ENCODE peak calls at places on chromosomes 11 and 22, in six cellular contexts. R is CD8-positive, alpha-beta T cell; V is suprapubic skin; F is fibroblast of lung; X is A673; B is mesendoderm. P is an unnamed sample.

GRCh38 chr22:27790396-27791216 is 10.9 kb downstream of the MN1 start:
- DNase-seq in V (no peak), F (no peak), R (no peak), B (no peak), X (no peak), P (no peak)

GRCh38 chr11:72006309-72007088 is 7.8 kb downstream of the IL18BP start:
- DNase-seq in B (no peak), R (no peak), V (no peak), X (no peak), F (no peak), P (no peak)

GRCh38 chr11:65107751-65108468 is 3.8 kb upstream of the TM7SF2 start:
- DNase-seq in V (no peak), B (no peak), R (no peak), F (no peak), X (no peak), P (no peak)

GRCh38 chr11:2736577-2737225 is 36.9 kb upstream of the KCNQ1OT1 start:
- DNase-seq in X (no peak), B (no peak), R (no peak), F (no peak), V (no peak), P (no peak)

GRCh38 chr11:45929486-45930030 is 7.1 kb downstream of the LARGE2 start:
- DNase-seq in R (no peak), X (no peak), V (no peak), F (no peak), B (no peak), P (no peak)

GRCh38 chr11:124315052-124315451 is 1.3 kb upstream of the OR8D1 start:
- DNase-seq in R (no peak), X (peak; percentile 37), V (no peak), F (peak; percentile 53), B (no peak), P (no peak)

GRCh38 chr11:13429836-13430235 is 33.2 kb downstream of the BTBD10 start:
- DNase-seq in X (no peak), F (no peak), B (no peak), R (no peak), V (no peak), P (no peak)

GRCh38 chr22:20987375-20987774 is 5.3 kb downstream of the LZTR1 start:
- DNase-seq in B (no peak), X (no peak), V (no peak), F (no peak), R (peak; percentile 9), P (no peak)

GRCh38 chr11:77136074-77136473 is 8.0 kb downstream of the MYO7A start:
- DNase-seq in V (no peak), X (no peak), B (no peak), F (peak; percentile 44), R (no peak), P (no peak)

GRCh38 chr22:23537421-23537820 is 42.7 kb downstream of the IGLL1 start:
- DNase-seq in V (peak; percentile 41), R (no peak), B (no peak), F (no peak), X (no peak), P (no peak)

GRCh38 chr11:109939176-109939810 is 153.9 kb upstream of the ZC3H12C start:
- DNase-seq in R (no peak), X (peak; percentile 91), B (peak; percentile 85), V (no peak), F (peak; percentile 85), P (no peak)

GRCh38 chr11:47442514-47442913 is 6.4 kb downstream of the RAPSN start:
- DNase-seq in V (no peak), R (no peak), X (no peak), B (no peak), F (no peak), P (no peak)

GRCh38 chr11:90846628-90847027 is 623.8 kb upstream of the CHORDC1 start:
- DNase-seq in F (no peak), V (no peak), B (no peak), R (no peak), X (no peak), P (no peak)

GRCh38 chr11:26580929-26581328 is 8.9 kb upstream of the MUC15 start:
- DNase-seq in F (peak; percentile 59), B (no peak), V (no peak), R (no peak), X (no peak), P (no peak)

GRCh38 chr11:117881217-117881616 is 4.8 kb upstream of the FXYD6 start:
- DNase-seq in B (no peak), X (no peak), F (no peak), V (no peak), R (no peak), P (no peak)

GRCh38 chr22:36160499-36160942 is at the start of gene APOL3:
- DNase-seq in X (no peak), B (no peak), V (peak; percentile 91), R (peak; percentile 60), F (peak; percentile 80), P (peak; percentile 59)

GRCh38 chr11:128411149-128411548 is 176.2 kb downstream of the ETS1 start:
- DNase-seq in R (no peak), F (no peak), X (no peak), V (no peak), B (no peak), P (no peak)

GRCh38 chr11:18700375-18700774 is 1.8 kb downstream of the TMEM86A start:
- DNase-seq in B (no peak), X (no peak), F (no peak), V (no peak), R (no peak), P (no peak)

GRCh38 chr22:39580795-39581194 is 10.2 kb downstream of the CACNA1I start:
- DNase-seq in V (no peak), R (no peak), F (no peak), X (no peak), B (no peak), P (no peak)

GRCh38 chr11:64923944-64924909 is at the start of gene PPP2R5B:
- DNase-seq in V (peak; percentile 96), F (peak; percentile 94), X (peak; percentile 96), B (peak; percentile 96), R (peak; percentile 92), P (peak; percentile 87)

GRCh38 chr11:57604289-57605010 is 7.0 kb downstream of the SERPING1 start:
- DNase-seq in R (no peak), X (peak; percentile 41), F (peak; percentile 18), V (no peak), B (peak; percentile 15), P (no peak)

GRCh38 chr11:62926669-62927455 is 5.7 kb upstream of the CHRM1 start:
- DNase-seq in B (no peak), R (no peak), V (no peak), X (no peak), F (no peak), P (no peak)

GRCh38 chr11:9075441-9076000 is 15.9 kb downstream of the SCUBE2 start:
- DNase-seq in V (no peak), B (no peak), F (no peak), R (no peak), X (no peak), P (no peak)

GRCh38 chr22:36365020-36365411 is 22.8 kb downstream of the MYH9 start:
- DNase-seq in V (no peak), B (peak; percentile 88), F (peak; percentile 98), R (peak; percentile 97), X (peak; percentile 80), P (peak; percentile 92)

GRCh38 chr11:128503231-128503991 is 83.9 kb downstream of the ETS1 start:
- DNase-seq in F (peak; percentile 87), X (peak; percentile 32), R (peak; percentile 74), V (no peak), B (peak; percentile 66), P (peak; percentile 59)

GRCh38 chr22:40578171-40578570 is 58.3 kb downstream of the MRTFA start:
- DNase-seq in R (no peak), F (no peak), X (no peak), B (no peak), V (no peak), P (no peak)

GRCh38 chr11:122305426-122305825 is 189.4 kb upstream of the BLID start:
- DNase-seq in V (no peak), B (no peak), X (no peak), F (no peak), R (no peak), P (no peak)

GRCh38 chr22:28799125-28799833 is 1.1 kb downstream of the XBP1 start:
- DNase-seq in X (peak; percentile 69), F (peak; percentile 95), R (no peak), B (peak; percentile 74), V (peak; percentile 87), P (no peak)

GRCh38 chr11:43555811-43556210 is 124.7 kb upstream of the HSD17B12 start:
- DNase-seq in B (no peak), V (no peak), X (peak; percentile 50), R (no peak), F (peak; percentile 58), P (no peak)

GRCh38 chr11:33703234-33703633 is 2.6 kb upstream of the C11orf91 start:
- DNase-seq in X (no peak), F (no peak), B (no peak), V (no peak), R (no peak), P (no peak)

GRCh38 chr11:93208663-93209270 is 11.0 kb upstream of the SLC36A4 start:
- DNase-seq in R (no peak), F (no peak), B (no peak), V (no peak), X (no peak), P (no peak)

GRCh38 chr11:93213622-93214021 is 15.8 kb upstream of the SLC36A4 start:
- DNase-seq in R (no peak), V (no peak), F (no peak), X (no peak), B (no peak), P (no peak)

GRCh38 chr11:93216511-93217121 is 18.8 kb upstream of the SLC36A4 start:
- DNase-seq in F (no peak), X (no peak), R (no peak), B (no peak), V (no peak), P (no peak)

GRCh38 chr11:93209476-93209875 is 11.7 kb upstream of the SLC36A4 start:
- DNase-seq in V (no peak), R (no peak), X (no peak), B (no peak), F (no peak), P (no peak)

GRCh38 chr11:93212094-93212493 is 14.3 kb upstream of the SLC36A4 start:
- DNase-seq in F (no peak), R (no peak), X (no peak), B (no peak), V (no peak), P (no peak)
- H3K27ac ChIP-seq in F (no peak overlapping the region), R (no peak overlapping the region), X (no peak overlapping the region), B (no peak overlapping the region), V (no peak overlapping the region), P (no peak overlapping the region)

GRCh38 chr11:130181295-130182272 is 22.0 kb downstream of the ST14 start:
- DNase-seq in X (no peak), V (no peak), F (peak; percentile 74), R (no peak), B (no peak), P (no peak)
- H3K4me3 ChIP-seq in X (no peak overlapping the region), V (peak overlapping the region; percentile 3), F (no peak overlapping the region), R (no peak overlapping the region), B (no peak overlapping the region), P (no peak overlapping the region)

GRCh38 chr11:67378544-67378943 is 5.1 kb upstream of the CLCF1 start:
- DNase-seq in R (no peak), F (no peak), X (no peak), B (no peak), V (no peak), P (no peak)
- H3K4me1 ChIP-seq in R (peaks cover 24% of the 10 kb centered on the region), F (peaks cover 20% of the 10 kb centered on the region), X (peaks cover 18% of the 10 kb centered on the region), B (peaks cover 14% of the 10 kb centered on the region), V (peaks cover 56% of the 10 kb centered on the region), P (peaks cover 27% of the 10 kb centered on the region)

GRCh38 chr11:60874421-60875365 is 7.4 kb downstream of the ZP1 start:
- DNase-seq in V (peak; percentile 60), X (no peak), R (no peak), B (no peak), F (no peak), P (no peak)
- H3K27ac ChIP-seq in V (no peak overlapping the region), X (no peak overlapping the region), R (no peak overlapping the region), B (no peak overlapping the region), F (no peak overlapping the region), P (no peak overlapping the region)

GRCh38 chr11:20156876-20157613 is 3.2 kb downstream of the DBX1 start:
- DNase-seq in B (peak; percentile 24), V (no peak), F (no peak), R (peak; percentile 54), X (no peak), P (peak; percentile 71)
- H3K4me3 ChIP-seq in B (no peak overlapping the region), V (peak overlapping the region; percentile 24), F (no peak overlapping the region), R (peak overlapping the region; percentile 64), X (no peak overlapping the region), P (peak overlapping the region; percentile 59)